ENCODE peak calls at places on chromosomes 2 and 18, in ten cellular contexts. One of them, this sample, is unnamed.

GRCh38 chr18:74477771-74478170 is 18.4 kb upstream of the CNDP2 start:
- DNase-seq in caudate nucleus: no peak
- DNase-seq in spleen: no peak
- DNase-seq in foreskin fibroblast: no peak
- DNase-seq in GM03348: no peak
- DNase-seq in mesothelial cell of epicardium: no peak
- DNase-seq in activated gamma-delta T cell treated with Interleukin-2 at 50 U/mL for 16 hours: no peak
- DNase-seq in activated CD8-positive, alpha-beta memory T cell treated with anti-CD3 and anti-CD28 coated beads for 48 hours: no peak
- DNase-seq in A172: no peak
- DNase-seq in SHP77: no peak
- DNase-seq in this sample: no peak

GRCh38 chr2:159516241-159516758 is 100.0 kb downstream of the BAZ2B start:
- DNase-seq in caudate nucleus: no peak
- DNase-seq in spleen: no peak
- DNase-seq in foreskin fibroblast: no peak
- DNase-seq in GM03348: peak; percentile 17
- DNase-seq in mesothelial cell of epicardium: no peak
- DNase-seq in activated gamma-delta T cell treated with Interleukin-2 at 50 U/mL for 16 hours: peak; percentile 8
- DNase-seq in activated CD8-positive, alpha-beta memory T cell treated with anti-CD3 and anti-CD28 coated beads for 48 hours: no peak
- DNase-seq in A172: peak; percentile 62
- DNase-seq in SHP77: peak; percentile 51
- DNase-seq in this sample: peak; percentile 11

GRCh38 chr2:225597911-225598310 is 198.4 kb downstream of the NYAP2 start:
- DNase-seq in caudate nucleus: no peak
- DNase-seq in spleen: no peak
- DNase-seq in foreskin fibroblast: no peak
- DNase-seq in GM03348: no peak
- DNase-seq in mesothelial cell of epicardium: no peak
- DNase-seq in activated gamma-delta T cell treated with Interleukin-2 at 50 U/mL for 16 hours: no peak
- DNase-seq in activated CD8-positive, alpha-beta memory T cell treated with anti-CD3 and anti-CD28 coated beads for 48 hours: no peak
- DNase-seq in A172: no peak
- DNase-seq in SHP77: no peak
- DNase-seq in this sample: no peak

GRCh38 chr2:46984034-46984433 is 68.4 kb upstream of the MCFD2 start:
- DNase-seq in caudate nucleus: no peak
- DNase-seq in spleen: peak; percentile 85
- DNase-seq in foreskin fibroblast: no peak
- DNase-seq in GM03348: no peak
- DNase-seq in mesothelial cell of epicardium: no peak
- DNase-seq in activated gamma-delta T cell treated with Interleukin-2 at 50 U/mL for 16 hours: no peak
- DNase-seq in activated CD8-positive, alpha-beta memory T cell treated with anti-CD3 and anti-CD28 coated beads for 48 hours: no peak
- DNase-seq in A172: no peak
- DNase-seq in SHP77: no peak
- DNase-seq in this sample: no peak

GRCh38 chr2:150376627-150377335 is 110.7 kb downstream of the RND3 start:
- DNase-seq in caudate nucleus: no peak
- DNase-seq in spleen: no peak
- DNase-seq in foreskin fibroblast: peak; percentile 35
- DNase-seq in GM03348: no peak
- DNase-seq in mesothelial cell of epicardium: no peak
- DNase-seq in activated gamma-delta T cell treated with Interleukin-2 at 50 U/mL for 16 hours: no peak
- DNase-seq in activated CD8-positive, alpha-beta memory T cell treated with anti-CD3 and anti-CD28 coated beads for 48 hours: no peak
- DNase-seq in A172: no peak
- DNase-seq in SHP77: no peak
- DNase-seq in this sample: no peak

GRCh38 chr2:127675335-127676261 is at the start of gene LIMS2:
- DNase-seq in caudate nucleus: no peak
- DNase-seq in spleen: peak; percentile 78
- DNase-seq in foreskin fibroblast: peak; percentile 8
- DNase-seq in GM03348: peak; percentile 90
- DNase-seq in mesothelial cell of epicardium: no peak
- DNase-seq in activated gamma-delta T cell treated with Interleukin-2 at 50 U/mL for 16 hours: no peak
- DNase-seq in activated CD8-positive, alpha-beta memory T cell treated with anti-CD3 and anti-CD28 coated beads for 48 hours: no peak
- DNase-seq in A172: peak; percentile 49
- DNase-seq in SHP77: no peak
- DNase-seq in this sample: no peak

GRCh38 chr2:47274054-47274779 is 119.1 kb upstream of the STPG4 start:
- DNase-seq in caudate nucleus: no peak
- DNase-seq in spleen: no peak
- DNase-seq in foreskin fibroblast: peak; percentile 65
- DNase-seq in GM03348: peak; percentile 36
- DNase-seq in mesothelial cell of epicardium: no peak
- DNase-seq in activated gamma-delta T cell treated with Interleukin-2 at 50 U/mL for 16 hours: no peak
- DNase-seq in activated CD8-positive, alpha-beta memory T cell treated with anti-CD3 and anti-CD28 coated beads for 48 hours: no peak
- DNase-seq in A172: peak; percentile 88
- DNase-seq in SHP77: peak; percentile 46
- DNase-seq in this sample: no peak

GRCh38 chr2:236793041-236794011 is 223.7 kb downstream of the ACKR3 start:
- DNase-seq in caudate nucleus: no peak
- DNase-seq in spleen: no peak
- DNase-seq in foreskin fibroblast: no peak
- DNase-seq in GM03348: no peak
- DNase-seq in mesothelial cell of epicardium: no peak
- DNase-seq in activated gamma-delta T cell treated with Interleukin-2 at 50 U/mL for 16 hours: no peak
- DNase-seq in activated CD8-positive, alpha-beta memory T cell treated with anti-CD3 and anti-CD28 coated beads for 48 hours: no peak
- DNase-seq in A172: no peak
- DNase-seq in SHP77: no peak
- DNase-seq in this sample: no peak

GRCh38 chr2:54353216-54353615 is 97.2 kb upstream of the TSPYL6 start:
- DNase-seq in caudate nucleus: no peak
- DNase-seq in spleen: no peak
- DNase-seq in foreskin fibroblast: no peak
- DNase-seq in GM03348: no peak
- DNase-seq in mesothelial cell of epicardium: no peak
- DNase-seq in activated gamma-delta T cell treated with Interleukin-2 at 50 U/mL for 16 hours: no peak
- DNase-seq in activated CD8-positive, alpha-beta memory T cell treated with anti-CD3 and anti-CD28 coated beads for 48 hours: no peak
- DNase-seq in A172: no peak
- DNase-seq in SHP77: no peak
- DNase-seq in this sample: no peak

GRCh38 chr2:84292545-84292944 is 166.5 kb downstream of the SUCLG1 start:
- DNase-seq in caudate nucleus: no peak
- DNase-seq in spleen: no peak
- DNase-seq in foreskin fibroblast: no peak
- DNase-seq in GM03348: no peak
- DNase-seq in mesothelial cell of epicardium: no peak
- DNase-seq in activated gamma-delta T cell treated with Interleukin-2 at 50 U/mL for 16 hours: no peak
- DNase-seq in activated CD8-positive, alpha-beta memory T cell treated with anti-CD3 and anti-CD28 coated beads for 48 hours: no peak
- DNase-seq in A172: no peak
- DNase-seq in SHP77: no peak
- DNase-seq in this sample: no peak

GRCh38 chr2:65019675-65020195 is 30.5 kb downstream of the SLC1A4 start:
- DNase-seq in caudate nucleus: no peak
- DNase-seq in spleen: no peak
- DNase-seq in foreskin fibroblast: no peak
- DNase-seq in GM03348: no peak
- DNase-seq in mesothelial cell of epicardium: no peak
- DNase-seq in activated gamma-delta T cell treated with Interleukin-2 at 50 U/mL for 16 hours: no peak
- DNase-seq in activated CD8-positive, alpha-beta memory T cell treated with anti-CD3 and anti-CD28 coated beads for 48 hours: no peak
- DNase-seq in A172: no peak
- DNase-seq in SHP77: no peak
- DNase-seq in this sample: no peak

GRCh38 chr18:79598046-79598884 is 81.3 kb upstream of the CTDP1 start:
- DNase-seq in caudate nucleus: no peak
- DNase-seq in spleen: peak; percentile 64
- DNase-seq in foreskin fibroblast: no peak
- DNase-seq in GM03348: no peak
- DNase-seq in mesothelial cell of epicardium: no peak
- DNase-seq in activated gamma-delta T cell treated with Interleukin-2 at 50 U/mL for 16 hours: no peak
- DNase-seq in activated CD8-positive, alpha-beta memory T cell treated with anti-CD3 and anti-CD28 coated beads for 48 hours: no peak
- DNase-seq in A172: no peak
- DNase-seq in SHP77: no peak
- DNase-seq in this sample: no peak

GRCh38 chr2:239554761-239555565 is 154.1 kb upstream of the HDAC4 start:
- DNase-seq in caudate nucleus: no peak
- DNase-seq in spleen: peak; percentile 47
- DNase-seq in foreskin fibroblast: no peak
- DNase-seq in GM03348: no peak
- DNase-seq in mesothelial cell of epicardium: no peak
- DNase-seq in activated gamma-delta T cell treated with Interleukin-2 at 50 U/mL for 16 hours: no peak
- DNase-seq in activated CD8-positive, alpha-beta memory T cell treated with anti-CD3 and anti-CD28 coated beads for 48 hours: no peak
- DNase-seq in A172: no peak
- DNase-seq in SHP77: no peak
- DNase-seq in this sample: no peak

GRCh38 chr2:45263147-45263546 is 253.9 kb upstream of the SIX2 start:
- DNase-seq in caudate nucleus: no peak
- DNase-seq in spleen: no peak
- DNase-seq in foreskin fibroblast: no peak
- DNase-seq in GM03348: no peak
- DNase-seq in mesothelial cell of epicardium: no peak
- DNase-seq in activated gamma-delta T cell treated with Interleukin-2 at 50 U/mL for 16 hours: no peak
- DNase-seq in activated CD8-positive, alpha-beta memory T cell treated with anti-CD3 and anti-CD28 coated beads for 48 hours: no peak
- DNase-seq in A172: no peak
- DNase-seq in SHP77: no peak
- DNase-seq in this sample: no peak

GRCh38 chr2:23425338-23425871 is 40.4 kb downstream of the KLHL29 start:
- DNase-seq in caudate nucleus: no peak
- DNase-seq in spleen: peak; percentile 56
- DNase-seq in foreskin fibroblast: no peak
- DNase-seq in GM03348: no peak
- DNase-seq in mesothelial cell of epicardium: peak; percentile 38
- DNase-seq in activated gamma-delta T cell treated with Interleukin-2 at 50 U/mL for 16 hours: no peak
- DNase-seq in activated CD8-positive, alpha-beta memory T cell treated with anti-CD3 and anti-CD28 coated beads for 48 hours: no peak
- DNase-seq in A172: no peak
- DNase-seq in SHP77: peak; percentile 52
- DNase-seq in this sample: no peak

GRCh38 chr2:212537311-212538155 is 1.1 kb downstream of the ERBB4 start:
- DNase-seq in caudate nucleus: peak; percentile 47
- DNase-seq in spleen: peak; percentile 76
- DNase-seq in foreskin fibroblast: no peak
- DNase-seq in GM03348: peak; percentile 29
- DNase-seq in mesothelial cell of epicardium: peak; percentile 43
- DNase-seq in activated gamma-delta T cell treated with Interleukin-2 at 50 U/mL for 16 hours: no peak
- DNase-seq in activated CD8-positive, alpha-beta memory T cell treated with anti-CD3 and anti-CD28 coated beads for 48 hours: no peak
- DNase-seq in A172: no peak
- DNase-seq in SHP77: peak; percentile 53
- DNase-seq in this sample: peak; percentile 38

GRCh38 chr2:237885931-237886701 is 26.7 kb downstream of the RAMP1 start:
- DNase-seq in caudate nucleus: no peak
- DNase-seq in spleen: peak; percentile 69
- DNase-seq in foreskin fibroblast: no peak
- DNase-seq in GM03348: no peak
- DNase-seq in mesothelial cell of epicardium: no peak
- DNase-seq in activated gamma-delta T cell treated with Interleukin-2 at 50 U/mL for 16 hours: no peak
- DNase-seq in activated CD8-positive, alpha-beta memory T cell treated with anti-CD3 and anti-CD28 coated beads for 48 hours: no peak
- DNase-seq in A172: no peak
- DNase-seq in SHP77: no peak
- DNase-seq in this sample: peak; percentile 41

GRCh38 chr2:189613077-189613636 is 32.6 kb upstream of the SLC40A1 start:
- DNase-seq in caudate nucleus: no peak
- DNase-seq in spleen: no peak
- DNase-seq in foreskin fibroblast: peak; percentile 88
- DNase-seq in GM03348: peak; percentile 25
- DNase-seq in mesothelial cell of epicardium: no peak
- DNase-seq in activated gamma-delta T cell treated with Interleukin-2 at 50 U/mL for 16 hours: no peak
- DNase-seq in activated CD8-positive, alpha-beta memory T cell treated with anti-CD3 and anti-CD28 coated beads for 48 hours: no peak
- DNase-seq in A172: peak; percentile 66
- DNase-seq in SHP77: peak; percentile 6
- DNase-seq in this sample: no peak

GRCh38 chr2:238700506-238701050 is 147.3 kb upstream of the TWIST2 start:
- DNase-seq in caudate nucleus: no peak
- DNase-seq in spleen: no peak
- DNase-seq in foreskin fibroblast: no peak
- DNase-seq in GM03348: peak; percentile 2
- DNase-seq in mesothelial cell of epicardium: no peak
- DNase-seq in activated gamma-delta T cell treated with Interleukin-2 at 50 U/mL for 16 hours: no peak
- DNase-seq in activated CD8-positive, alpha-beta memory T cell treated with anti-CD3 and anti-CD28 coated beads for 48 hours: no peak
- DNase-seq in A172: no peak
- DNase-seq in SHP77: no peak
- DNase-seq in this sample: no peak

GRCh38 chr2:32061973-32062861 is 1.1 kb upstream of the SPAST start:
- DNase-seq in caudate nucleus: no peak
- DNase-seq in spleen: no peak
- DNase-seq in foreskin fibroblast: no peak
- DNase-seq in GM03348: peak; percentile 24
- DNase-seq in mesothelial cell of epicardium: no peak
- DNase-seq in activated gamma-delta T cell treated with Interleukin-2 at 50 U/mL for 16 hours: no peak
- DNase-seq in activated CD8-positive, alpha-beta memory T cell treated with anti-CD3 and anti-CD28 coated beads for 48 hours: no peak
- DNase-seq in A172: peak; percentile 58
- DNase-seq in SHP77: peak; percentile 16
- DNase-seq in this sample: no peak

GRCh38 chr2:72278046-72278445 is 130.4 kb upstream of the CYP26B1 start:
- DNase-seq in caudate nucleus: no peak
- DNase-seq in spleen: no peak
- DNase-seq in foreskin fibroblast: peak; percentile 44
- DNase-seq in GM03348: peak; percentile 56
- DNase-seq in mesothelial cell of epicardium: no peak
- DNase-seq in activated gamma-delta T cell treated with Interleukin-2 at 50 U/mL for 16 hours: no peak
- DNase-seq in activated CD8-positive, alpha-beta memory T cell treated with anti-CD3 and anti-CD28 coated beads for 48 hours: no peak
- DNase-seq in A172: peak; percentile 66
- DNase-seq in SHP77: no peak
- DNase-seq in this sample: no peak

GRCh38 chr18:46007165-46007564 is 40.0 kb upstream of the EPG5 start:
- DNase-seq in caudate nucleus: no peak
- DNase-seq in spleen: no peak
- DNase-seq in foreskin fibroblast: no peak
- DNase-seq in GM03348: no peak
- DNase-seq in mesothelial cell of epicardium: no peak
- DNase-seq in activated gamma-delta T cell treated with Interleukin-2 at 50 U/mL for 16 hours: no peak
- DNase-seq in activated CD8-positive, alpha-beta memory T cell treated with anti-CD3 and anti-CD28 coated beads for 48 hours: no peak
- DNase-seq in A172: no peak
- DNase-seq in SHP77: no peak
- DNase-seq in this sample: no peak

GRCh38 chr2:214104219-214104618 is 306.6 kb upstream of the VWC2L start:
- DNase-seq in caudate nucleus: no peak
- DNase-seq in spleen: no peak
- DNase-seq in foreskin fibroblast: no peak
- DNase-seq in GM03348: no peak
- DNase-seq in mesothelial cell of epicardium: no peak
- DNase-seq in activated gamma-delta T cell treated with Interleukin-2 at 50 U/mL for 16 hours: no peak
- DNase-seq in activated CD8-positive, alpha-beta memory T cell treated with anti-CD3 and anti-CD28 coated beads for 48 hours: no peak
- DNase-seq in A172: no peak
- DNase-seq in SHP77: peak; percentile 6
- DNase-seq in this sample: no peak

GRCh38 chr2:106956879-106957278 is 70.9 kb upstream of the ST6GAL2 start:
- DNase-seq in caudate nucleus: no peak
- DNase-seq in spleen: no peak
- DNase-seq in foreskin fibroblast: peak; percentile 94
- DNase-seq in GM03348: peak; percentile 89
- DNase-seq in mesothelial cell of epicardium: peak; percentile 50
- DNase-seq in activated gamma-delta T cell treated with Interleukin-2 at 50 U/mL for 16 hours: no peak
- DNase-seq in activated CD8-positive, alpha-beta memory T cell treated with anti-CD3 and anti-CD28 coated beads for 48 hours: no peak
- DNase-seq in A172: peak; percentile 3
- DNase-seq in SHP77: no peak
- DNase-seq in this sample: no peak

GRCh38 chr2:42385225-42385624 is 24.2 kb upstream of the COX7A2L start:
- DNase-seq in caudate nucleus: no peak
- DNase-seq in spleen: no peak
- DNase-seq in foreskin fibroblast: no peak
- DNase-seq in GM03348: peak; percentile 11
- DNase-seq in mesothelial cell of epicardium: no peak
- DNase-seq in activated gamma-delta T cell treated with Interleukin-2 at 50 U/mL for 16 hours: no peak
- DNase-seq in activated CD8-positive, alpha-beta memory T cell treated with anti-CD3 and anti-CD28 coated beads for 48 hours: no peak
- DNase-seq in A172: no peak
- DNase-seq in SHP77: peak; percentile 35
- DNase-seq in this sample: no peak

GRCh38 chr18:27605107-27605834 is 420.2 kb upstream of the CHST9 start:
- DNase-seq in caudate nucleus: peak; percentile 41
- DNase-seq in spleen: no peak
- DNase-seq in foreskin fibroblast: peak; percentile 25
- DNase-seq in GM03348: peak; percentile 73
- DNase-seq in mesothelial cell of epicardium: peak; percentile 63
- DNase-seq in activated gamma-delta T cell treated with Interleukin-2 at 50 U/mL for 16 hours: peak; percentile 14
- DNase-seq in activated CD8-positive, alpha-beta memory T cell treated with anti-CD3 and anti-CD28 coated beads for 48 hours: no peak
- DNase-seq in A172: peak; percentile 79
- DNase-seq in SHP77: peak; percentile 81
- DNase-seq in this sample: peak; percentile 66

GRCh38 chr2:45793998-45794720 is 142.7 kb downstream of the PRKCE start:
- DNase-seq in caudate nucleus: no peak
- DNase-seq in spleen: no peak
- DNase-seq in foreskin fibroblast: no peak
- DNase-seq in GM03348: no peak
- DNase-seq in mesothelial cell of epicardium: no peak
- DNase-seq in activated gamma-delta T cell treated with Interleukin-2 at 50 U/mL for 16 hours: no peak
- DNase-seq in activated CD8-positive, alpha-beta memory T cell treated with anti-CD3 and anti-CD28 coated beads for 48 hours: no peak
- DNase-seq in A172: peak; percentile 38
- DNase-seq in SHP77: no peak
- DNase-seq in this sample: no peak

GRCh38 chr18:56374005-56374655 is 264.3 kb downstream of the TXNL1 start:
- DNase-seq in caudate nucleus: no peak
- DNase-seq in spleen: no peak
- DNase-seq in foreskin fibroblast: no peak
- DNase-seq in GM03348: no peak
- DNase-seq in mesothelial cell of epicardium: no peak
- DNase-seq in activated gamma-delta T cell treated with Interleukin-2 at 50 U/mL for 16 hours: no peak
- DNase-seq in activated CD8-positive, alpha-beta memory T cell treated with anti-CD3 and anti-CD28 coated beads for 48 hours: no peak
- DNase-seq in A172: no peak
- DNase-seq in SHP77: no peak
- DNase-seq in this sample: no peak

This sample was measured in dorsolateral prefrontal cortex.